ENCODE peak calls at places on chromosome 5, in nine cellular contexts. N, S, L, M, F, C, V, I and Z are unnamed samples.

GRCh38 chr5:147912015-147912414 is 5.7 kb upstream of the C5orf46 start:
- DNase-seq in N (no peak), S (no peak), L (no peak), M (no peak), F (no peak), C (no peak), V (no peak), I (no peak), Z (peak; percentile 23)

GRCh38 chr5:39633057-39633456 is 208.3 kb upstream of the DAB2 start:
- DNase-seq in N (no peak), S (no peak), L (no peak), M (no peak), F (no peak), C (no peak), V (no peak), I (no peak), Z (no peak)

GRCh38 chr5:10329808-10330481 is 22.2 kb upstream of the CMBL start:
- DNase-seq in N (no peak), S (no peak), L (peak; percentile 27), M (no peak), F (no peak), C (peak; percentile 84), V (no peak), I (no peak), Z (no peak)

GRCh38 chr5:138370537-138370936 is 18.1 kb downstream of the KDM3B start:
- DNase-seq in N (no peak), S (no peak), L (no peak), M (no peak), F (no peak), C (no peak), V (no peak), I (no peak), Z (no peak)

GRCh38 chr5:168724227-168724626 is 145.1 kb upstream of the PANK3 start:
- DNase-seq in N (no peak), S (no peak), L (no peak), M (no peak), F (no peak), C (no peak), V (no peak), I (no peak), Z (no peak)

GRCh38 chr5:146817973-146818372 is 60.6 kb downstream of the PPP2R2B start:
- DNase-seq in N (no peak), S (no peak), L (no peak), M (no peak), F (no peak), C (no peak), V (no peak), I (no peak), Z (no peak)

GRCh38 chr5:124057161-124057814 is 545.3 kb downstream of the CSNK1G3 start:
- DNase-seq in N (peak; percentile 68), S (no peak), L (peak; percentile 64), M (no peak), F (no peak), C (peak; percentile 54), V (peak; percentile 77), I (peak; percentile 21), Z (peak; percentile 68)

GRCh38 chr5:143398451-143399237 is 4.8 kb downstream of the NR3C1 start:
- DNase-seq in N (no peak), S (no peak), L (no peak), M (no peak), F (no peak), C (no peak), V (no peak), I (no peak), Z (no peak)

GRCh38 chr5:96751203-96752169 is 56.3 kb downstream of the ERAP1 start:
- DNase-seq in N (no peak), S (no peak), L (no peak), M (no peak), F (no peak), C (no peak), V (no peak), I (no peak), Z (no peak)

GRCh38 chr5:17219006-17219422 is 1.6 kb downstream of the BASP1 start:
- DNase-seq in N (no peak), S (no peak), L (no peak), M (no peak), F (no peak), C (no peak), V (peak; percentile 12), I (no peak), Z (no peak)

GRCh38 chr5:2757563-2758311 is 6.3 kb upstream of the IRX2 start:
- DNase-seq in N (no peak), S (no peak), L (no peak), M (no peak), F (no peak), C (peak; percentile 60), V (no peak), I (no peak), Z (no peak)

GRCh38 chr5:116135344-116135743 is 50.5 kb downstream of the COMMD10 start:
- DNase-seq in N (no peak), S (no peak), L (no peak), M (no peak), F (peak; percentile 22), C (no peak), V (no peak), I (no peak), Z (no peak)

GRCh38 chr5:4700082-4700481 is 440.0 kb upstream of the ADAMTS16 start:
- DNase-seq in N (peak; percentile 67), S (peak; percentile 40), L (no peak), M (no peak), F (no peak), C (peak; percentile 2), V (peak; percentile 54), I (peak; percentile 18), Z (peak; percentile 40)

GRCh38 chr5:22372376-22372775 is 480.8 kb downstream of the CDH12 start:
- DNase-seq in N (no peak), S (no peak), L (no peak), M (no peak), F (no peak), C (peak; percentile 24), V (no peak), I (peak; percentile 21), Z (no peak)

GRCh38 chr5:54552446-54552845 is 34.9 kb downstream of the SNX18 start:
- DNase-seq in N (no peak), S (no peak), L (no peak), M (no peak), F (no peak), C (no peak), V (no peak), I (no peak), Z (no peak)

GRCh38 chr5:168947212-168947868 is 353.6 kb downstream of the SLIT3 start:
- DNase-seq in N (peak; percentile 14), S (peak; percentile 38), L (peak; percentile 50), M (no peak), F (peak; percentile 23), C (no peak), V (no peak), I (no peak), Z (peak; percentile 22)

GRCh38 chr5:67702008-67702407 is 505.4 kb upstream of the CD180 start:
- DNase-seq in N (no peak), S (no peak), L (no peak), M (no peak), F (no peak), C (no peak), V (no peak), I (no peak), Z (no peak)

GRCh38 chr5:94613583-94613982 is 4.8 kb downstream of the KIAA0825 start:
- DNase-seq in N (no peak), S (no peak), L (no peak), M (no peak), F (no peak), C (no peak), V (no peak), I (no peak), Z (no peak)

GRCh38 chr5:24633705-24634325 is 11.0 kb downstream of the CDH10 start:
- DNase-seq in N (peak; percentile 64), S (peak; percentile 22), L (no peak), M (no peak), F (no peak), C (no peak), V (no peak), I (no peak), Z (no peak)

GRCh38 chr5:123936548-123936947 is 424.6 kb downstream of the CSNK1G3 start:
- DNase-seq in N (no peak), S (no peak), L (no peak), M (no peak), F (no peak), C (no peak), V (no peak), I (no peak), Z (no peak)

GRCh38 chr5:90783460-90784333 is 225.1 kb downstream of the ADGRV1 start:
- DNase-seq in N (peak; percentile 40), S (peak; percentile 32), L (peak; percentile 75), M (peak; percentile 36), F (peak; percentile 62), C (no peak), V (peak; percentile 59), I (peak; percentile 29), Z (peak; percentile 40)

GRCh38 chr5:59817536-59817935 is 76.0 kb downstream of the PDE4D start:
- DNase-seq in N (no peak), S (no peak), L (no peak), M (no peak), F (no peak), C (no peak), V (no peak), I (no peak), Z (no peak)

GRCh38 chr5:117624226-117624625 is 1049.6 kb upstream of the SEMA6A start:
- DNase-seq in N (no peak), S (no peak), L (no peak), M (no peak), F (no peak), C (no peak), V (no peak), I (no peak), Z (no peak)

GRCh38 chr5:174549254-174549653 is 175.1 kb upstream of the MSX2 start:
- DNase-seq in N (no peak), S (no peak), L (no peak), M (no peak), F (no peak), C (no peak), V (no peak), I (no peak), Z (no peak)

GRCh38 chr5:60209146-60209840 is 315.8 kb upstream of the PDE4D start:
- DNase-seq in N (no peak), S (no peak), L (no peak), M (no peak), F (no peak), C (no peak), V (no peak), I (no peak), Z (no peak)

GRCh38 chr5:54885636-54886035 is 99.8 kb downstream of the ESM1 start:
- DNase-seq in N (no peak), S (no peak), L (no peak), M (no peak), F (no peak), C (no peak), V (no peak), I (no peak), Z (no peak)

GRCh38 chr5:1772634-1773033 is 27.0 kb downstream of the MRPL36 start:
- DNase-seq in N (no peak), S (no peak), L (no peak), M (no peak), F (no peak), C (peak; percentile 14), V (no peak), I (no peak), Z (no peak)

GRCh38 chr5:78649220-78649700 is 688 bp upstream of the LHFPL2 start:
- DNase-seq in N (no peak), S (no peak), L (peak; percentile 50), M (no peak), F (no peak), C (no peak), V (no peak), I (no peak), Z (no peak)

GRCh38 chr5:92801921-92802320 is 779.1 kb downstream of the NR2F1-AS1 start:
- DNase-seq in N (peak; percentile 68), S (no peak), L (no peak), M (no peak), F (no peak), C (no peak), V (no peak), I (no peak), Z (no peak)

GRCh38 chr5:32713396-32714381 is 2.6 kb downstream of the NPR3 start:
- DNase-seq in N (no peak), S (no peak), L (no peak), M (no peak), F (no peak), C (no peak), V (no peak), I (no peak), Z (no peak)

GRCh38 chr5:32506251-32506661 is 61.7 kb upstream of the ZFR start:
- DNase-seq in N (no peak), S (no peak), L (no peak), M (no peak), F (no peak), C (no peak), V (no peak), I (no peak), Z (no peak)